ENCODE peak calls at places on chromosomes 16 and 17, in four cellular contexts. V is cardiac muscle cell, L is AG04450, G is body of pancreas. I is an unnamed sample.

GRCh38 chr16:35201151-35201550 is 1741.7 kb downstream of the TP53TG3F start:
- DNase-seq in G (no peak), L (no peak), V (no peak), I (no peak)

GRCh38 chr17:79272666-79273219 is 198.1 kb downstream of the ENGASE start:
- DNase-seq in L (no peak), G (peak), V (no peak), I (no peak)

GRCh38 chr17:36942031-36942599 is 4.8 kb downstream of the LHX1 start:
- DNase-seq in G (no peak), V (peak), L (no peak), I (no peak)

GRCh38 chr17:55264640-55265298 is at the start of gene HLF:
- DNase-seq in L (no peak), G (peak), V (peak), I (no peak)

GRCh38 chr16:87647431-87648185 is 45.3 kb downstream of the JPH3 start:
- DNase-seq in G (no peak), L (no peak), V (no peak), I (no peak)

GRCh38 chr17:933168-934083 is 46.1 kb downstream of the NXN start:
- DNase-seq in G (peak), V (peak), L (peak), I (peak)

GRCh38 chr17:59388070-59388556 is 56.7 kb downstream of the YPEL2 start:
- DNase-seq in L (no peak), G (no peak), V (no peak), I (no peak)

GRCh38 chr16:508884-509736 is 18.4 kb upstream of the CAPN15 start:
- DNase-seq in G (no peak), V (no peak), L (no peak), I (no peak)

GRCh38 chr16:72922714-72923113 is 125.2 kb downstream of the ZFHX3 start:
- DNase-seq in G (no peak), L (no peak), V (no peak), I (no peak)

GRCh38 chr16:79165541-79165940 is 435.0 kb downstream of the MAF start:
- DNase-seq in V (no peak), L (no peak), G (no peak), I (no peak)

GRCh38 chr16:70745536-70746025 is 55.4 kb downstream of the VAC14 start:
- DNase-seq in V (no peak), L (no peak), G (no peak), I (no peak)

GRCh38 chr16:30350134-30350871 is 4.8 kb downstream of the CD2BP2 start:
- DNase-seq in L (no peak), G (no peak), V (no peak), I (peak)
- TF ChIP-seq CTCF in L (no peak), G (no peak), V (no peak), I (no peak)

GRCh38 chr17:12667299-12667958 is 1.7 kb downstream of the MYOCD start:
- DNase-seq in V (peak), G (no peak), L (peak), I (peak)
- TF ChIP-seq CTCF in V (peak), G (peak), L (peak), I (peak)

GRCh38 chr17:45262516-45263476 is 902 bp upstream of the SPATA32 start:
- DNase-seq in G (no peak), L (no peak), V (peak), I (peak)
- TF ChIP-seq CTCF in G (no peak), L (peak), V (peak), I (peak)

GRCh38 chr17:44070455-44071197 is at the start of gene G6PC3:
- DNase-seq in G (peak), V (peak), L (peak), I (peak)
- TF ChIP-seq CTCF in G (no peak), V (no peak), L (no peak), I (no peak)

DNA sequence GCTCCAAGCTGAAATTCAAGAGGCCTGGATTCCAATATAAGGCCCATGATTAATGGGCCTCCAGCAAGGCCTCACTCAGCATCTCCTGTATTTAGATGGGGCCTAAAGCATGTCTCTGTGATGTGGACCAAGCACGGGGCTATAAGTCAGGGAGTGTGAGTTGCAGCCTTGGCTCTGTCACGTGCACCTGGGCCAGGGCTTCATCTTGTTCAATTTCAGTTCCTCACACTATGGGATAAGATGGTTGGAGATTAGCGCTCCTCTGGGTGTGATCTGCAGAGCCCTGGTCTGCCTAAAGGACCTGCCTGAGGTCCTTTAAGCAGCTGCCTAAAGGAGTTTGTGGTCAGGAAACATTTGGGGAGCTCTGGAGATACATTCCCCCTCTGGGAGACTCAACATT is 25.2 kb downstream of the KLHL36 start:
- DNase-seq in G (no peak), L (no peak), V (no peak), I (no peak)
- TF ChIP-seq CTCF in G (no peak), L (no peak), V (no peak), I (no peak)

DNA sequence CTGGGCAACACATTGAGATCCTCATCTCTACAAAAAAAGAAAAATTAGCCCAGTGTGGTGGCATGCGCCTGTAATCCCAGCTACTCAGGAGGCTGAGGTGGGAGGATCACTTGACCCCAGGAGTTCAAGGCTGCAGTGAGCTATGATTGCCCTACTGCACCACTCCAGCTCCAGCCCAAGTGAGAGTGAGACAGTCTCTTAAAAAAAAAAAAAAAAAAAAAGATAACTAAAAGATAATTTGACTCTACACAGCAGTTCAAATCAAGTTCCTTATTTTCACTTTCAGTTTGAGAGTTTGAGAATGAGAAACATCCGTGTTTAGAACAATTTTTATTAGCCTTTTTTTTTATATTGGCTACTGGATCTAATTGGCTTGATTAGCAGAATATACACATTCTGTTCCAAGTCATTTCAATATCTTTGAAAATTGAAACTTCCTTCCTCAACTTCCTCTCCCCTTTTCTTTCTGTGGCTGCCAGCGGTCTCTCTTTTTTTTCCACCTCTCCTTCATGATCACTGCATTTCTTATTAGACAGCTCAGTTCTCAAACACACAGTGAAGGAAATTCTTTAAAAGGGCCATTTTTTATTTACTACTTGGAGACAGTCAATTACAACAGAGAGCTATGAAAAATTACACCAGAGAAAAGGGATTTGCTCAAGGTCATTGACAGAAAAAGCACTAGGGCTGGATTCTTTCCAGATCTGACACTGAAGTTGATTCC is 4.5 kb upstream of the ACSF2 start:
- DNase-seq in V (peak), G (no peak), L (no peak), I (no peak)
- TF ChIP-seq CTCF in V (no peak), G (no peak), L (no peak), I (no peak)

GRCh38 chr16:75096730-75097129 is 19.9 kb downstream of the LDHD start:
- DNase-seq in V (no peak), L (no peak), G (peak), I (peak)
- TF ChIP-seq CTCF in V (peak), L (peak), G (peak), I (peak)

DNA sequence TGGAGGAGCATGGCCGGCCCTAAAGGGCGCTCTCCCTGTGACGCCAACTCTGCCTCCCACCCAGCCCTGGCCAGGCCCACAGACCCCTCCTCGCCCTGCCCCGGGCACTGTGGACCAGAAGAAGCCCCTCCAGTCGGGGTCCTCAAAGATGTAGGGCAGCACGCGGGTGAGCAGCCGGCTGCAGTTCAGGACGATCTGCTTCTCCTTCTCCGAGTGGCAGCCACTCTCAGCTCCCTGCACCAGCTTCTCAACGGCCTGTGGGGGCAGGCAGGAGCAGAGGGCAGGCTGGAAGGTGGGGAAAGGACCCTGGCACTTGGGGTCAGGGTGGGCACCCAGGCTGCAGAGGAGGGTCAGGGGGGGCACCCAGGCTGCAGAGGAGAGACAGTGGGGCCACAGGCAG is 8.9 kb downstream of the HID1 start:
- DNase-seq in L (no peak), V (no peak), G (no peak), I (no peak)
- TF ChIP-seq CTCF in L (peak), V (peak), G (no peak), I (peak)